ENCODE peak calls at places on chromosomes 7 and 10, in four cellular contexts. X, V, H and K are unnamed samples.

GRCh38 chr10:70602665-70603438 is at the start of gene PRF1:
- DNase-seq in X (no peak), V (peak), H (peak), K (peak)

GRCh38 chr10:1217237-1217587 is 161.0 kb downstream of the WDR37 start:
- DNase-seq in H (no peak), V (no peak), X (no peak), K (no peak)

GRCh38 chr7:152989889-152990380 is 230.4 kb downstream of the ACTR3B start:
- DNase-seq in X (no peak), V (no peak), H (no peak), K (no peak)

GRCh38 chr7:17680026-17680425 is 260.3 kb downstream of the SNX13 start:
- DNase-seq in V (no peak), X (peak), H (no peak), K (no peak)

GRCh38 chr10:13969118-13969791 is 361.5 kb downstream of the FRMD4A start:
- DNase-seq in X (no peak), V (no peak), H (no peak), K (no peak)

GRCh38 chr10:69980672-69981071 is 72.0 kb upstream of the MACROH2A2 start:
- DNase-seq in V (no peak), X (no peak), H (no peak), K (no peak)

GRCh38 chr10:11849272-11849671 is 26.1 kb downstream of the PROSER2 start:
- DNase-seq in H (no peak), X (no peak), V (no peak), K (no peak)

GRCh38 chr7:43646603-43647313 is 63.9 kb downstream of the STK17A start:
- DNase-seq in V (no peak), X (no peak), H (no peak), K (no peak)

GRCh38 chr7:149884541-149884940 is 10.8 kb downstream of the ATP6V0E2 start:
- DNase-seq in V (no peak), X (no peak), H (no peak), K (peak)

GRCh38 chr7:79361214-79361613 is 92.3 kb downstream of the MAGI2 start:
- DNase-seq in V (no peak), X (peak), H (no peak), K (no peak)

GRCh38 chr7:148914208-148914777 is 30.2 kb upstream of the EZH2 start:
- DNase-seq in X (peak), H (peak), V (no peak), K (no peak)

GRCh38 chr10:17021661-17022060 is 108.0 kb downstream of the CUBN start:
- DNase-seq in H (no peak), X (no peak), V (peak), K (peak)

GRCh38 chr10:22333667-22334282 is 11.5 kb upstream of the SPAG6 start:
- DNase-seq in X (no peak), H (no peak), V (no peak), K (no peak)

GRCh38 chr7:70935311-70935710 is 196.6 kb upstream of the GALNT17 start:
- DNase-seq in X (no peak), V (no peak), H (no peak), K (no peak)

GRCh38 chr7:70940597-70940996 is 191.3 kb upstream of the GALNT17 start:
- DNase-seq in V (no peak), H (no peak), X (no peak), K (no peak)

GRCh38 chr7:70937424-70937823 is 194.5 kb upstream of the GALNT17 start:
- DNase-seq in V (peak), X (no peak), H (no peak), K (no peak)

DNA sequence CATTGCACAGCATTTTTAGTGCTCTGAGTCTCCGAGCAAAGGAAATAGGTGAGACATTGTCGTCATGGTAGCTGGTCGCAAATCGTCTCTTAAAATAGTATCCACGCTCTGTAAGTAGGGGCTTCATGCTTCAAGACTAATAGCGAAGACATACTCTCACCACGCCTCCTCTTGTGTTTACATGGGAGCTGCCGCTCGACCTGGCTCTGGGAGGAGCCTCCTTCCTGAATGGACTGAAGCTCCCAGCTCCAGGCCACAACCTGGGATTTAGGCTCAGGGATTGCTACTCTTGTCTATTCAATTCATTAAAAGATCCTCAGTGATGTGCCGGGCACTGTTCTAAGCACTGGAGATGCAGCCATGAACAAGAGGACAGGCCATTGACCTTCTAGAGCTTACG is 196.1 kb upstream of the GALNT17 start:
- DNase-seq in X (no peak), V (no peak), H (no peak), K (no peak)
- H3K27ac ChIP-seq in X (no peak), V (no peak), H (no peak), K (no peak)

GRCh38 chr10:95392250-95392584 is 101.4 kb upstream of the PDLIM1 start:
- DNase-seq in X (no peak), V (no peak), H (no peak), K (no peak)

GRCh38 chr10:95391570-95392249 is 100.9 kb upstream of the PDLIM1 start:
- DNase-seq in X (peak), H (peak), V (no peak), K (no peak)

GRCh38 chr10:95392711-95393164 is 101.9 kb upstream of the PDLIM1 start:
- DNase-seq in V (no peak), H (no peak), X (no peak), K (no peak)

GRCh38 chr10:95395947-95396449 is 105.2 kb upstream of the PDLIM1 start:
- DNase-seq in H (no peak), V (no peak), X (no peak), K (no peak)

DNA sequence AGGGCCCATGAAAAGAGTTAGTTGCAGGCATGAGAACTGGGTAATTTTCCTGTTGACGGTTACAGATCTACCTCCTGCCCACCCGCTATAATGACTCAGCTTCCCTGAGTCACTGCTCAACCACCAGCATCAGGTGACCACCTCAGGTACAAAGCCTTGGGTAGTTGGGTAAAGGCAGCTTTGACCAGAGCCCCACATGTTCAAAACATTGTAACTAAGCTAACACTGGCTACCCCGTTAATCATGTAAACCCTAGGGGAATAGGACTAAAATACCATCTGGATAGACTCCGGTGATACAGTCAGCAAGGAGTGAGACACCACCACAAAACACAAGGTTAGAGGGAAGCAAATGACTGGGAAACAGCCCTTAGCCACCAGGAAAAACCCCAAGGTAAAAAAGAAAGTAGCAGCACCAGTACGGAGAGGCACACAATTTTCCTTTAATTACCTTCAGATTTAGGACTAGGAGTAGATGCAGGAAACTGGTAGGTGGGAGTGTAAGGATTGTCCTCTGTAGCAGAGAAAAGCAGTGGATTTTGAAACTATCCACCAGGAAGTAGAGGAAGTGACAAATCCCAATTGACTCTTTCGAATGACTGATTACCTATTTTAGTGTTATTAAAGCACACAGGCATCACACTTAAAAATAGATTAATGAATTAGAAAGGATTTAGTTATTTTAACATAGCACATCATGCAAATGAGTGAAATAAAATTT is 103.5 kb upstream of the PDLIM1 start:
- DNase-seq in V (no peak), X (peak), H (peak), K (no peak)
- TF ChIP-seq EP300 in V (no peak), X (no peak), H (peak), K (no peak)

DNA sequence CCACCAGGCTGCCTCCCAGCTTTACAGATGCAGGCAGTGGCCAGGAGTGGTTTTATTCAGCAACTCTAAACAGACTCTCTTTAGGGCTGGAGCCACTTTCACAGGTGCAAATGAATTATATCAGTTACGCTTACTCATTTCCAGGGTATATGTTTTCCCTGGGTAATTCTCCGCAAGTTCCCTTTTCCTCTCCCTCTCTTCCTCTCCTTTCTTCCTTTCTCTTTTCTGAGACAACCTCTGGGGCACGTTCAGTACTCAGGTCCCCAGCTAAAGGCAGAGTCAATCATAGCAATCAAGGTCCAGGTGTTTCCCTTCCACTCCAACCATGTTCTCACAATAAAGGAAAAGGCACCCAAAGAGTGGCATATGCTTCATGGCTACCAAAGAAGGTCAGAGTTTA is 41.3 kb downstream of the PDLIM1 start:
- DNase-seq in H (no peak), V (peak), X (no peak), K (peak)
- H3K27ac ChIP-seq in H (no peak), V (no peak), X (no peak), K (no peak)

DNA sequence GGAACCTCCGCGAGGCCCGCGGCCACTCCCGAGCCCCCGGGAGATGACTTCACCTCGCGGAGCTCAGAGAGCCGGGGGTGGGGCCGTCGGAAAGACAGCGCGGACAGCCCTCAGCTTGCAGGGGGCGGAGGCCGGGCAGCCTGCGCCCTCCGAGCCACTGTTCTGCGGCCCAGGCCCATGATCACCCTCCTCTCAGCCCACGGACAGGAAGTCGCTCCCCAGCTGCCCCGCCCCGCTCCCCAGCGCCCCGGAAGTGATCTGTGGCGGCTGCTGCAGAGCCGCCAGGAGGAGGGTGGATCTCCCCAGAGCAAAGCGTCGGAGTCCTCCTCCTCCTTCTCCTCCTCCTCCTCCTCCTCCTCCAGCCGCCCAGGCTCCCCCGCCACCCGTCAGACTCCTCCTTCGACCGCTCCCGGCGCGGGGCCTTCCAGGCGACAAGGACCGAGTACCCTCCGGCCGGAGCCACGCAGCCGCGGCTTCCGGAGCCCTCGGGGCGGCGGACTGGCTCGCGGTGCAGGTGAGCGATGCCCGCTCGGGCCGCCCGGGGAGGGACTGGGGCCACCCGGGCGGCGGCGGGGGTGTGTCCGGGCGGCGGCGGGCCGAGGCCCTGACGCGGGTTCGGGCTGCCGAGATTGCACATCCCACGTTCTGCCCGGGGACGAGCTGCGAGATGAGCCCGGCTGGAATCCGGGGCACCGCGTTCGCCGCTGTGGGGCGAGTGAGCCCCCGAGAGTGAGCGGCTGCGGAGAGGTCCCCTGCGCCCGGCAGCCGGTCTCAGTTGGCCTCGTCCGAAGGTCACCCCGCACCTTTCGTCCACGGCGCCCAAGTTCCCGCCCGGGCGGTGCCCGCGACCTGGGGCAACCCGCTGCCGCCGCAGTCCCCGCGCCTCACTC is at the start of gene RALA:
- DNase-seq in H (peak), X (peak), V (peak), K (peak)
- TF ChIP-seq EP300 in H (peak), X (no peak), V (no peak), K (no peak)

GRCh38 chr10:24448351-24449009 is 239.5 kb downstream of the KIAA1217 start:
- DNase-seq in X (no peak), H (no peak), V (no peak), K (no peak)

GRCh38 chr10:24451325-24451820 is 242.4 kb downstream of the KIAA1217 start:
- DNase-seq in V (no peak), H (no peak), X (no peak), K (no peak)

GRCh38 chr10:24452030-24452429 is 243.1 kb downstream of the KIAA1217 start:
- DNase-seq in V (no peak), H (no peak), X (no peak), K (no peak)

GRCh38 chr10:24449334-24449740 is 240.4 kb downstream of the KIAA1217 start:
- DNase-seq in V (no peak), X (no peak), H (no peak), K (no peak)

DNA sequence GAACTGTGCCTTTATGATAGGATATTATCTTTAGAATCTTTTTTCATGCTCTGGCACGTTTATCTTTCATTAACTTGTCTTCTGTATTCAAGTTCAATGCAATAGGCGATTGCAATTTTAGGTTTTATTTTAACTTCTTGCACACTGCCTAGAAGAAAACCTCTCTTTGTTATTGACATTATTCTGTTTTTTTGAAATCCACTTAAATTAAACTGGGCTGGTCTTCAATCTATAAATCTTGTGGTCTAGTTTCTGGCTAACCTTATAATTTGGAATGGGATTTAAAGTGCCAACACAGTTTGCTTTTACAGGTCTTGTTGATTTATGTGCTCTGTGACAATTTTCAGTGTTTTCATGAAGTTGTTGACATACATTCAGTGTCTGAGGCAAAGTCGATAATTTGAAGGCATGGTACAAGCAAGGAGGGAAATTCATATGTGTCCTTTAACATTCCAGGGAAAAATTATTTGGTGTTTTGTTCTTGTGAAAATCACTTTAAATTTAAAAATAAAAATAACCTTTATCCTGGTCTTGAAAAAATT is 240.9 kb downstream of the KIAA1217 start:
- DNase-seq in X (no peak), V (no peak), H (no peak), K (no peak)
- H3K27ac ChIP-seq in X (no peak), V (no peak), H (no peak), K (peak)

DNA sequence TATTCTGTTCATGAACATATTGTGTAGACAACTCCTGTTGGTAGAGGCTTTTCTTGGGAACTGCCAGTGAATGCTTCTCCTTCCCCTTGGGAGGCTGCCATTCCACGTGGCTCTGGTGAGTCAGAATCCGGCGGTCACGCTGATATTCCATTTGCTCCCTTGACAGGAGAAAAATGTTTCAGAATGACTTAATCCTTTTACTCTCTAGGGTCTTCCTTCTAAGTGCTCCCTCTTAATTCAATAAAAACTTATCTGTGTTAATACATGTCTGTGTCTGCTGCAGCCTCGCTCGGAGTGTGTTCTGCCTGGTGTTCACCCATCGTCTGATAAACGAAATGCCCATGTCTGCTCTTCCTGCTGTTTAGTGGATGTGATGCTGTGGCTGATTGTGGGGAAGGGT is 278.6 kb downstream of the ARHGAP12 start:
- DNase-seq in H (no peak), X (peak), V (no peak), K (no peak)
- TF ChIP-seq EP300 in H (no peak), X (no peak), V (no peak), K (no peak)

GRCh38 chr7:18978108-18978495 is 139.3 kb downstream of the TWIST1 start:
- DNase-seq in X (peak), H (no peak), V (no peak), K (no peak)
- H3K27ac ChIP-seq in X (no peak), H (no peak), V (no peak), K (no peak)